ENCODE peak calls at places on chromosomes 6 and 20, in nine cellular contexts. G is astrocyte, L is H9, A is A549, E is ascending aorta, P is cardiac muscle cell, T is GM23338, B is OCI-LY7, V is fibroblast of lung. I is an unnamed sample. For H3K4me1, the result is how much of the 10 kb centered on the place peaks cover.

GRCh38 chr6:44681782-44682181 is 294.3 kb downstream of the CDC5L start:
- DNase-seq in G (peak), L (peak), A (no peak), E (no peak), P (peak), T (no peak), B (no peak), V (peak), I (no peak)

GRCh38 chr20:37538003-37538402 is 10.3 kb upstream of the BLCAP start:
- DNase-seq in G (peak), L (peak), A (peak), E (peak), P (peak), T (no peak), B (no peak), V (peak), I (peak)

GRCh38 chr6:165684333-165684732 is 21.3 kb upstream of the PDE10A start:
- DNase-seq in G (no peak), L (no peak), A (no peak), E (no peak), P (no peak), T (no peak), B (no peak), V (no peak), I (no peak)

GRCh38 chr6:10736721-10737120 is 10.9 kb upstream of the TMEM14B start:
- DNase-seq in G (no peak), L (no peak), A (no peak), E (no peak), P (no peak), T (no peak), B (no peak), V (no peak), I (no peak)

GRCh38 chr6:16337280-16337975 is 99.0 kb downstream of the GMPR start:
- DNase-seq in G (peak), L (no peak), A (no peak), E (peak), P (peak), T (peak), B (no peak), V (peak), I (no peak)

GRCh38 chr6:14091329-14091978 is 26.1 kb upstream of the CD83 start:
- DNase-seq in G (no peak), L (no peak), A (no peak), E (no peak), P (no peak), T (no peak), B (no peak), V (no peak), I (no peak)

GRCh38 chr6:27383481-27383880 is 5.1 kb upstream of the ZNF391 start:
- DNase-seq in G (no peak), L (no peak), A (no peak), E (no peak), P (no peak), T (no peak), B (no peak), V (no peak), I (no peak)

GRCh38 chr20:52481443-52481842 is 289.9 kb upstream of the ZFP64 start:
- DNase-seq in G (no peak), L (no peak), A (no peak), E (no peak), P (peak), T (no peak), B (no peak), V (no peak), I (peak)

GRCh38 chr6:713351-713750 is 20.4 kb upstream of the EXOC2 start:
- DNase-seq in G (no peak), L (no peak), A (no peak), E (no peak), P (no peak), T (no peak), B (no peak), V (no peak), I (no peak)

GRCh38 chr20:62049342-62050165 is 16.1 kb downstream of the TAF4 start:
- DNase-seq in G (no peak), L (no peak), A (no peak), E (no peak), P (no peak), T (no peak), B (no peak), V (no peak), I (no peak)

GRCh38 chr6:4225207-4225872 is 90.0 kb upstream of the ECI2 start:
- DNase-seq in G (peak), L (peak), A (no peak), E (no peak), P (no peak), T (peak), B (no peak), V (peak), I (no peak)

GRCh38 chr6:138162104-138162946 is 586 bp downstream of the ARFGEF3 start:
- DNase-seq in G (no peak), L (peak), A (peak), E (no peak), P (no peak), T (peak), B (no peak), V (peak), I (peak)

GRCh38 chr6:52505726-52506501 is 70.9 kb downstream of the TRAM2 start:
- DNase-seq in G (no peak), L (no peak), A (no peak), E (no peak), P (no peak), T (peak), B (peak), V (no peak), I (no peak)

GRCh38 chr6:36688534-36689075 is 9.0 kb upstream of the RAB44 start:
- DNase-seq in G (no peak), L (no peak), A (no peak), E (no peak), P (no peak), T (no peak), B (no peak), V (peak), I (no peak)

GRCh38 chr6:14921170-14921569 is 324.7 kb upstream of the JARID2 start:
- DNase-seq in G (peak), L (peak), A (no peak), E (peak), P (peak), T (peak), B (no peak), V (peak), I (no peak)

GRCh38 chr6:159761135-159761872 is 541 bp upstream of the ACAT2 start:
- DNase-seq in G (no peak), L (peak), A (no peak), E (no peak), P (peak), T (peak), B (peak), V (peak), I (peak)

GRCh38 chr20:40470313-40471260 is 218.4 kb downstream of the MAFB start:
- DNase-seq in G (no peak), L (no peak), A (no peak), E (no peak), P (no peak), T (no peak), B (no peak), V (no peak), I (no peak)

GRCh38 chr6:28167068-28167467 is 25.4 kb downstream of the ZKSCAN8 start:
- DNase-seq in G (peak), L (no peak), A (no peak), E (no peak), P (peak), T (no peak), B (no peak), V (peak), I (no peak)

GRCh38 chr20:53738039-53738944 is 144.7 kb upstream of the ZNF217 start:
- DNase-seq in G (peak), L (peak), A (peak), E (no peak), P (peak), T (peak), B (peak), V (peak), I (peak)

GRCh38 chr20:25489221-25489863 is 81.9 kb downstream of the GINS1 start:
- DNase-seq in G (no peak), L (no peak), A (no peak), E (no peak), P (no peak), T (peak), B (no peak), V (no peak), I (no peak)

GRCh38 chr20:3222635-3223600 is 13.6 kb downstream of the ITPA start:
- DNase-seq in G (no peak), L (no peak), A (peak), E (no peak), P (no peak), T (peak), B (peak), V (no peak), I (no peak)

GRCh38 chr6:163293286-163293685 is 121.2 kb upstream of the QKI start:
- DNase-seq in G (no peak), L (no peak), A (no peak), E (no peak), P (no peak), T (no peak), B (no peak), V (no peak), I (no peak)

GRCh38 chr6:88119769-88120168 is 46.4 kb downstream of the CNR1 start:
- DNase-seq in G (no peak), L (no peak), A (no peak), E (no peak), P (peak), T (peak), B (peak), V (no peak), I (peak)

GRCh38 chr6:33320315-33321181 is 3.0 kb upstream of the ZBTB22 start:
- DNase-seq in G (peak), L (peak), A (no peak), E (peak), P (peak), T (peak), B (no peak), V (peak), I (no peak)

GRCh38 chr6:19838442-19839236 is 1.5 kb downstream of the ID4 start:
- DNase-seq in G (peak), L (peak), A (peak), E (peak), P (no peak), T (peak), B (peak), V (peak), I (no peak)

GRCh38 chr6:33289784-33290315 is 449 bp downstream of the PFDN6 start:
- DNase-seq in G (no peak), L (no peak), A (no peak), E (no peak), P (no peak), T (no peak), B (peak), V (no peak), I (no peak)

GRCh38 chr6:10410214-10410873 is 4.5 kb downstream of the TFAP2A start:
- DNase-seq in G (no peak), L (no peak), A (no peak), E (no peak), P (no peak), T (peak), B (no peak), V (no peak), I (no peak)

GRCh38 chr20:44548171-44548678 is 26.4 kb upstream of the SERINC3 start:
- DNase-seq in G (no peak), L (no peak), A (no peak), E (no peak), P (peak), T (no peak), B (no peak), V (no peak), I (no peak)

GRCh38 chr6:49550413-49551125 is at the start of gene C6orf141:
- DNase-seq in G (peak), L (peak), A (peak), E (no peak), P (peak), T (peak), B (no peak), V (no peak), I (peak)

GRCh38 chr6:49551126-49551865 is 828 bp downstream of the C6orf141 start:
- DNase-seq in G (no peak), L (peak), A (peak), E (no peak), P (no peak), T (peak), B (no peak), V (no peak), I (peak)

GRCh38 chr6:49549691-49550412 is 616 bp upstream of the C6orf141 start:
- DNase-seq in G (no peak), L (no peak), A (no peak), E (no peak), P (no peak), T (peak), B (no peak), V (no peak), I (no peak)

GRCh38 chr6:49546371-49546770 is 4.1 kb upstream of the C6orf141 start:
- DNase-seq in G (no peak), L (no peak), A (no peak), E (no peak), P (no peak), T (no peak), B (no peak), V (no peak), I (peak)

DNA sequence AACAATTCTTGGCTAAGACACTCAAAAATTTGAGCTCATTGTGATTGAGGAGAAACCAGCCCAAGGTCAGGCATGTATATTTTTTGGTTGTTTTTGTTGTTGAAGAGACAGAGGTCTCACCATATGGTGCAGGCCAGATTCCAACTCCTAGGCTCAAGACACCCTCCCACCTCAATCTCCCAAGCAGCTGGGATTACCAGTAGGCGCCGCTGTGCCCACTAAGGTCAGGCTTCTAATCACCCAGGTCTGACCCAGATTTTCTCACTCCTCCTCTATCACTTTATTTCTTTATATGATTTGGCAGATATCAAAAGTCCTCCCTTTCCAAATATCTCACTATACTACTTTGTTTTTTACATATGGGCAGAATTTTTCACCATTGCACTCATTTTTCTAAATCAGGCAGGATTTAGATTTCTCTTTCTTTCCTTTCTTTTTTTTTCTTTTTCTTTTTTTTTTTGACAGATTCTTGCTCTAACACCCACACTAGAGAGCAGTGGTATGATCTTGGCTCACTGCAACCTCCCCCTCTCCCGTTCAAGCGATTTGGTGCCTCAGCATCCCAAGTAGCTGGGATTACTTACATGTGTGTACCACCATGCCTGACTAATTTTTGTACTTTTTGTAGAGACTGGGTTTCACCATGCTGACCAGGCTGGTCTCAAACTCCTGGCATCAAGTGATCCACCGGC is 1.7 kb upstream of the C6orf141 start:
- DNase-seq in G (no peak), L (peak), A (no peak), E (no peak), P (no peak), T (peak), B (no peak), V (no peak), I (no peak)
- TF ChIP-seq CTCF in G (no peak), L (peak), A (peak), E (no peak), P (peak), T (peak), B (no peak), V (peak), I (no peak)

GRCh38 chr20:10119336-10119735 is 84.5 kb downstream of the ANKEF1 start:
- DNase-seq in G (no peak), L (no peak), A (no peak), E (no peak), P (no peak), T (peak), B (no peak), V (no peak), I (no peak)

GRCh38 chr20:10114598-10114997 is 79.8 kb downstream of the ANKEF1 start:
- DNase-seq in G (no peak), L (no peak), A (no peak), E (no peak), P (no peak), T (no peak), B (no peak), V (no peak), I (no peak)

GRCh38 chr20:10113746-10114145 is 79.0 kb downstream of the ANKEF1 start:
- DNase-seq in G (peak), L (no peak), A (no peak), E (no peak), P (no peak), T (no peak), B (no peak), V (no peak), I (no peak)

GRCh38 chr20:10111144-10111771 is 76.5 kb downstream of the ANKEF1 start:
- DNase-seq in G (no peak), L (no peak), A (no peak), E (no peak), P (no peak), T (no peak), B (no peak), V (no peak), I (no peak)

GRCh38 chr20:10115021-10115420 is 80.2 kb downstream of the ANKEF1 start:
- DNase-seq in G (peak), L (no peak), A (no peak), E (no peak), P (peak), T (no peak), B (no peak), V (peak), I (no peak)
- H3K4me1 ChIP-seq in G (under half), L (under half), A (under half), E (under half), P (under half), T (under half), B (under half), V (under half), I (under half)

DNA sequence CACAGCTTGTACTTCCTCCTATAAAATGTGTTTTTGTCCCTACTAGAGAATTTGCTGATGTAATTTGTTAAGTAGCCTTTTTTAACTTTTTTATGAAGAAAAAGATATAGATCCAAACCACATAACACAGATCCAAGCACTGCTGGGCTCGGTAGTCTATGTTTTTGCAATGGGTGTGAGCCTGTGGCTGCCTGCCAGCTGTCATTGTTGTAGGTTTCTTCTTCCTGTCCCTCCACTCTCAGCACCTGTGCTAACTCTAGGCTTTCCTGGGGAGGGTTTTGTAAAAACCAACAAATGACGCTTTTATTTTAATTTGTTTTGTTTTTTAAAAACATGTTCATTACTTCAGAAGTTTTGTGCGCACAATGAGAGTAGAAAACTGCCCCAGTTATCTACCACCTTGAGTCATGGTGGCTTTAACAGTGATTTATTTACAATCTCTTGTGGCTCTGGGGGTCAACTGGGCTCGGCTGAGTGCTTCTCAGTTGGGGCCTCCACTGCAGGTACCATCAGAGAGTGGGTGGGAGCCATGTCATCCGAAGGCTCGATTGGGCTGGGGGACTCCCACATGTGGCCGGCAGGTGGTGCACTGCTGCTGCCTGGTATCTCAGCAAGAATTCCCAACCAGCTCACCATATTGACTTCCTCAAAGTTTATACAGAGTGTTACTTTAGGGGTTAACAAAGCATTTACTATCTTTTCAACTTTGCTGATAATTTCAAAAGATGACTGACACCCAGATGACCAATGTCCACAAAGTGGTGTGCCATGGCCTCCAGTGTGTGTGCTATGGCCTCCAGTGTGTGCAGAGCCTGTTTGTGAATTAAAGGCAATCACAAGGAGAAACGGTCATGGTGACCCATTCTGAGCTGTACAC is 3.0 kb upstream of the CCR6 start:
- DNase-seq in G (no peak), L (no peak), A (no peak), E (no peak), P (no peak), T (no peak), B (peak), V (no peak), I (no peak)
- TF ChIP-seq CTCF in G (no peak), L (no peak), A (no peak), E (no peak), P (no peak), T (no peak), B (peak), V (no peak), I (peak)

GRCh38 chr6:154242617-154243357 is 113.8 kb downstream of the IPCEF1 start:
- DNase-seq in G (no peak), L (no peak), A (no peak), E (no peak), P (no peak), T (no peak), B (no peak), V (no peak), I (no peak)

GRCh38 chr6:154245542-154245941 is 111.1 kb downstream of the IPCEF1 start:
- DNase-seq in G (no peak), L (no peak), A (no peak), E (no peak), P (no peak), T (no peak), B (no peak), V (no peak), I (no peak)

GRCh38 chr6:154243793-154244768 is 112.5 kb downstream of the IPCEF1 start:
- DNase-seq in G (no peak), L (no peak), A (no peak), E (no peak), P (no peak), T (no peak), B (no peak), V (no peak), I (peak)

GRCh38 chr6:154239392-154239791 is 117.2 kb downstream of the IPCEF1 start:
- DNase-seq in G (no peak), L (no peak), A (no peak), E (no peak), P (no peak), T (no peak), B (no peak), V (no peak), I (no peak)

DNA sequence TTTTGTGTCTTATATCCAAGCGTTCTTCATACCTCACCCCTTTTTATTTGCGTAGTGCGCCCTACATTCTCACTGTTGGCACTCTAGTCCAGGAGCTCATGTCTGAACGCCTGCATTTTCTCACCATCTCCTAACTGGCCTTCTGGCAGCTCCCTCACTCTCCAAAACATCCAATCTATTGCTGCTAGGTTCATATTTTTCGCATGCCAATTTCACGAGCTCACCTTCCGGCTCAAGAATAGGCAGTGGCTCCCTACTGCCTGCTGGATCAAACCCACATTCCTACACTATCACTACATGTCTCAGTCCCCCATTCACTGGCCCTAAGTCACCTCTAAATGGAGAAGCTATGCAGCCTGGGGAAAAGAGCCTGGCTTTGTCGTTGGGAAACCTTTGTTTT is 115.0 kb downstream of the IPCEF1 start:
- DNase-seq in G (peak), L (no peak), A (no peak), E (no peak), P (no peak), T (no peak), B (no peak), V (no peak), I (no peak)
- H3K4me1 ChIP-seq in G (under half), L (under half), A (under half), E (under half), P (under half), T (under half), B (under half), V (under half), I (under half)

I was measured in A673.